ENCODE peak calls at places on chromosomes 11 and 22, in seven cellular contexts. X, Z, H, J, Q, T and Y are unnamed samples.

GRCh38 chr11:120807414-120808150 is 216.3 kb upstream of the TBCEL start:
- DNase-seq in X (no peak), Z (no peak), H (peak; percentile 38), J (no peak), Q (peak; percentile 7), T (peak; percentile 95), Y (no peak)

GRCh38 chr22:49014227-49015201 is 813.2 kb downstream of the BRD1 start:
- DNase-seq in X (no peak), Z (peak; percentile 17), H (no peak), J (peak; percentile 69), Q (no peak), T (no peak), Y (peak; percentile 81)

GRCh38 chr22:23233746-23234408 is 53.6 kb downstream of the BCR start:
- DNase-seq in X (no peak), Z (no peak), H (no peak), J (no peak), Q (no peak), T (peak; percentile 77), Y (no peak)

GRCh38 chr11:116558504-116559252 is 214.1 kb downstream of the BUD13 start:
- DNase-seq in X (no peak), Z (no peak), H (no peak), J (no peak), Q (no peak), T (peak; percentile 13), Y (no peak)

GRCh38 chr11:69704508-69705245 is 855 bp upstream of the FGF19 start:
- DNase-seq in X (no peak), Z (no peak), H (no peak), J (no peak), Q (peak; percentile 30), T (peak; percentile 2), Y (no peak)

GRCh38 chr11:134792044-134792443 is 380.0 kb upstream of the B3GAT1 start:
- DNase-seq in X (no peak), Z (no peak), H (no peak), J (no peak), Q (no peak), T (no peak), Y (no peak)

GRCh38 chr11:78961938-78962701 is 387.5 kb upstream of the NARS2 start:
- DNase-seq in X (peak; percentile 35), Z (no peak), H (no peak), J (no peak), Q (no peak), T (peak; percentile 71), Y (no peak)

GRCh38 chr11:106091480-106092123 is 14.1 kb downstream of the AASDHPPT start:
- DNase-seq in X (peak; percentile 16), Z (no peak), H (no peak), J (no peak), Q (no peak), T (peak; percentile 87), Y (no peak)

GRCh38 chr11:118068945-118069612 is 7.8 kb upstream of the TMPRSS4 start:
- DNase-seq in X (no peak), Z (no peak), H (no peak), J (no peak), Q (no peak), T (no peak), Y (no peak)

GRCh38 chr22:20847318-20847822 is 11.2 kb downstream of the PI4KA start:
- DNase-seq in X (no peak), Z (no peak), H (no peak), J (no peak), Q (no peak), T (no peak), Y (no peak)

GRCh38 chr11:72240461-72241289 is 3.3 kb downstream of the PHOX2A start:
- DNase-seq in X (no peak), Z (no peak), H (no peak), J (no peak), Q (no peak), T (no peak), Y (no peak)

GRCh38 chr22:48954781-48955311 is 872.8 kb downstream of the BRD1 start:
- DNase-seq in X (no peak), Z (peak; percentile 25), H (no peak), J (peak; percentile 58), Q (no peak), T (no peak), Y (peak; percentile 79)

GRCh38 chr11:123431619-123432018 is 1.6 kb downstream of the GRAMD1B start:
- DNase-seq in X (no peak), Z (no peak), H (no peak), J (no peak), Q (no peak), T (peak; percentile 10), Y (no peak)

GRCh38 chr11:123434911-123435310 is 4.8 kb downstream of the GRAMD1B start:
- DNase-seq in X (no peak), Z (no peak), H (no peak), J (no peak), Q (no peak), T (no peak), Y (no peak)

GRCh38 chr11:123437236-123437979 is 7.3 kb downstream of the GRAMD1B start:
- DNase-seq in X (no peak), Z (no peak), H (no peak), J (no peak), Q (no peak), T (no peak), Y (no peak)

GRCh38 chr11:123430736-123431356 is 777 bp downstream of the GRAMD1B start:
- DNase-seq in X (peak; percentile 82), Z (peak; percentile 52), H (no peak), J (no peak), Q (no peak), T (peak; percentile 60), Y (peak; percentile 85)

GRCh38 chr11:123434262-123434661 is 4.2 kb downstream of the GRAMD1B start:
- DNase-seq in X (no peak), Z (no peak), H (no peak), J (no peak), Q (peak; percentile 12), T (peak; percentile 17), Y (no peak)
- TF ChIP-seq CTCF in X (peak; percentile 33), Z (no peak), H (peak; percentile 4), J (no peak), Q (no peak), T (peak; percentile 32), Y (peak; percentile 15)

GRCh38 chr11:67691149-67691548 is 16.7 kb upstream of the ALDH3B2 start:
- DNase-seq in X (no peak), Z (no peak), H (no peak), J (no peak), Q (no peak), T (no peak), Y (no peak)
- TF ChIP-seq CTCF in X (no peak), Z (no peak), H (no peak), J (no peak), Q (peak; percentile 15), T (peak; percentile 27), Y (no peak)

GRCh38 chr11:102753267-102753666 is 27.2 kb downstream of the MMP10 start:
- DNase-seq in X (no peak), Z (no peak), H (no peak), J (no peak), Q (no peak), T (no peak), Y (no peak)
- TF ChIP-seq CTCF in X (no peak), Z (no peak), H (no peak), J (no peak), Q (no peak), T (no peak), Y (no peak)

GRCh38 chr11:65181569-65182257 is at the start of gene CAPN1:
- DNase-seq in X (peak; percentile 94), Z (peak; percentile 86), H (peak; percentile 75), J (peak; percentile 92), Q (peak; percentile 91), T (peak; percentile 85), Y (no peak)

GRCh38 chr11:65182258-65183170 is 786 bp downstream of the CAPN1 start:
- DNase-seq in X (peak; percentile 54), Z (peak; percentile 61), H (no peak), J (no peak), Q (peak; percentile 61), T (no peak), Y (no peak)

GRCh38 chr11:65184146-65184545 is 2.4 kb downstream of the CAPN1 start:
- DNase-seq in X (no peak), Z (peak; percentile 24), H (no peak), J (no peak), Q (no peak), T (no peak), Y (no peak)

GRCh38 chr11:65183201-65183891 is 1.6 kb downstream of the CAPN1 start:
- DNase-seq in X (no peak), Z (no peak), H (no peak), J (no peak), Q (peak; percentile 69), T (no peak), Y (no peak)

GRCh38 chr11:65180877-65181568 is 705 bp upstream of the CAPN1 start:
- DNase-seq in X (peak; percentile 56), Z (peak; percentile 63), H (peak; percentile 14), J (peak; percentile 84), Q (peak; percentile 87), T (peak; percentile 63), Y (peak; percentile 94)
- TF ChIP-seq CTCF in X (peak; percentile 42), Z (no peak), H (peak; percentile 28), J (no peak), Q (peak; percentile 71), T (peak; percentile 52), Y (peak; percentile 64)